ENCODE peak calls at places on chromosome 20, in six cellular contexts. F is uterus, Q is stomach, D is lower lobe of right lung, U is astrocyte, M is body of pancreas. J is an unnamed sample.

GRCh38 chr20:17615645-17616479 is 46.0 kb downstream of the DSTN start:
- DNase-seq in U (no peak), Q (peak; percentile 25), M (peak; percentile 26), F (no peak), D (peak; percentile 49), J (no peak)

GRCh38 chr20:17542993-17543412 is 11.8 kb upstream of the BFSP1 start:
- DNase-seq in U (peak; percentile 97), M (no peak), D (no peak), F (peak; percentile 35), Q (no peak), J (no peak)

GRCh38 chr20:64142546-64142945 is 21.7 kb upstream of the MYT1 start:
- DNase-seq in U (no peak), D (peak; percentile 13), F (no peak), M (no peak), Q (no peak), J (no peak)

GRCh38 chr20:64224344-64225165 is 31.0 kb upstream of the PCMTD2 start:
- DNase-seq in Q (no peak), F (no peak), U (peak; percentile 96), M (no peak), D (no peak), J (no peak)

GRCh38 chr20:32582659-32583580 is 2.2 kb downstream of the NOL4L start:
- DNase-seq in M (peak; percentile 21), D (no peak), Q (no peak), U (no peak), F (no peak), J (no peak)

GRCh38 chr20:18360601-18361000 is 72.3 kb downstream of the ZNF133 start:
- DNase-seq in D (no peak), F (no peak), U (no peak), M (no peak), Q (no peak), J (no peak)

GRCh38 chr20:63178889-63179751 is 36.8 kb downstream of the YTHDF1 start:
- DNase-seq in Q (peak; percentile 36), M (peak; percentile 22), D (no peak), U (no peak), F (no peak), J (peak; percentile 69)

GRCh38 chr20:9594284-9594875 is 80.0 kb downstream of the LAMP5 start:
- DNase-seq in Q (no peak), F (no peak), D (no peak), U (peak; percentile 10), M (no peak), J (no peak)

GRCh38 chr20:7359739-7360138 is 580.5 kb downstream of the HAO1 start:
- DNase-seq in Q (no peak), M (no peak), F (no peak), U (no peak), D (no peak), J (no peak)

GRCh38 chr20:32241807-32242206 is 34.1 kb downstream of the POFUT1 start:
- DNase-seq in M (no peak), Q (no peak), U (no peak), F (no peak), D (no peak), J (no peak)

GRCh38 chr20:43605715-43606114 is 15.0 kb downstream of the IFT52 start:
- DNase-seq in Q (no peak), M (no peak), D (no peak), U (no peak), F (no peak), J (no peak)

GRCh38 chr20:43567477-43567876 is 8.7 kb downstream of the SGK2 start:
- DNase-seq in M (no peak), Q (no peak), U (no peak), F (no peak), D (no peak), J (no peak)

GRCh38 chr20:5881714-5882113 is 68.6 kb downstream of the TRMT6 start:
- DNase-seq in U (no peak), F (no peak), M (no peak), D (no peak), Q (no peak), J (no peak)

GRCh38 chr20:31943052-31943471 is 8.8 kb downstream of the PDRG1 start:
- DNase-seq in D (no peak), Q (peak; percentile 59), U (no peak), F (no peak), M (peak; percentile 25), J (no peak)

GRCh38 chr20:49824206-49824605 is 11.6 kb downstream of the SLC9A8 start:
- DNase-seq in U (peak; percentile 23), Q (no peak), M (no peak), D (no peak), F (no peak), J (no peak)
- H3K9me3 ChIP-seq in U (no peaks in the 10 kb centered on the region), Q (no peaks in the 10 kb centered on the region), M (no peaks in the 10 kb centered on the region), D (no peaks in the 10 kb centered on the region), F (no peaks in the 10 kb centered on the region), J (no peaks in the 10 kb centered on the region)

GRCh38 chr20:45937765-45938164 is 3.3 kb downstream of the PCIF1 start:
- DNase-seq in F (no peak), Q (no peak), U (peak; percentile 47), D (no peak), M (no peak), J (no peak)

GRCh38 chr20:45940469-45940868 is 6.0 kb downstream of the PCIF1 start:
- DNase-seq in D (no peak), U (no peak), M (no peak), F (no peak), Q (no peak), J (no peak)

GRCh38 chr20:45943613-45944012 is 9.1 kb downstream of the PCIF1 start:
- DNase-seq in Q (no peak), D (no peak), M (no peak), U (no peak), F (no peak), J (no peak)

GRCh38 chr20:45938727-45939438 is 4.4 kb downstream of the PCIF1 start:
- DNase-seq in Q (no peak), F (no peak), U (no peak), D (no peak), M (no peak), J (no peak)

DNA sequence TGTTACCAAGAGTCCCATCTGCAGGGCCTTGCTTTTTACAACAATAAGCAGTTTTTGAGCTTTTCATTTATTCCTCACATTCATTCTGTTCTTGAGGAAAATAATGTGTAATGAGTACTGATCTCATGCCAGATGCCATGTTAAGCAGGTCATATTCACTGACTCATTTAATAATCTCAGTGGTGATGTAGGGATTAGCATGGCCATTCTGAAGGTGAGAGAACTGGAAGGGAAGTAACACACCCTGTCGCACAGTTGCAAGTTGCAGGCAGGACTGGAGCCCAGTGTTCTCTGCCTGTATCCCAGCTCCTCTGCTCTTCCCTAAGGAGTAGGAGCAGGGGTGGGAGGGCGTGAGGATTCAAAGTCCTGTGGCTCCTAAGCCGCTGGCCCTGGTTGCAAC is 5.6 kb downstream of the PCIF1 start:
- DNase-seq in F (no peak), M (no peak), Q (no peak), U (no peak), D (no peak), J (no peak)
- H3K36me3 ChIP-seq in F (no peaks in the 10 kb centered on the region), M (peaks cover 44% of the 10 kb centered on the region), Q (peaks cover 80% of the 10 kb centered on the region), U (peaks cover 29% of the 10 kb centered on the region), D (peaks cover 79% of the 10 kb centered on the region), J (peaks cover 14% of the 10 kb centered on the region)

GRCh38 chr20:24631173-24631505 is 161.7 kb downstream of the SYNDIG1 start:
- DNase-seq in U (no peak), Q (no peak), M (no peak), F (no peak), D (no peak), J (no peak)

GRCh38 chr20:24628985-24629384 is 159.6 kb downstream of the SYNDIG1 start:
- DNase-seq in M (no peak), F (no peak), Q (no peak), D (no peak), U (no peak), J (no peak)

GRCh38 chr20:24627926-24628325 is 158.5 kb downstream of the SYNDIG1 start:
- DNase-seq in M (no peak), U (no peak), F (no peak), D (no peak), Q (no peak), J (no peak)

GRCh38 chr20:24630486-24631172 is 161.2 kb downstream of the SYNDIG1 start:
- DNase-seq in M (no peak), U (no peak), Q (no peak), F (no peak), D (no peak), J (no peak)

DNA sequence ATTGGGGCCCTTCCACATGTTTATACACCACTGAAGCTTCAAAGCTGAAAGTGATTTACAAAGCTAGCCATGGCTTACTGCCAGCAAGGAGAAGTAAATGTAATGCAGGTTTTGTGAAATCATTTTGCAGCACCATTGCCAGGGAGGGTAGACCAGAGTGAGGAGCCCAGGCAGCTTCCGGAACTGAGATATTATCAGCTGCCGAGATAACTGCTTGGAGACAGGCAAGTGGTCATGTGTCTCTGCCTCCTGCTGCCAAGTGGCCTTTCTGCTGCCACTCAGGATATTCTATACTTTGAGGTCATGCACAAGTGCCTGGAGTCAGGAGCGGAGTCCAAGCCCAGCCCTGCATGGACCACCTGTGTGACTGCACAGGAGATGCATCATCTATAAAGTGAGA is 160.2 kb downstream of the SYNDIG1 start:
- DNase-seq in D (no peak), F (no peak), Q (no peak), U (no peak), M (no peak), J (no peak)
- H3K4me1 ChIP-seq in D (peaks cover 3% of the 10 kb centered on the region), F (no peaks in the 10 kb centered on the region), Q (peaks cover 8% of the 10 kb centered on the region), U (peaks cover 17% of the 10 kb centered on the region), M (no peaks in the 10 kb centered on the region), J (no peaks in the 10 kb centered on the region)

GRCh38 chr20:60407011-60407771 is 449.0 kb downstream of the CDH26 start:
- DNase-seq in F (no peak), U (no peak), Q (no peak), D (no peak), M (no peak), J (no peak)
- H3K9me3 ChIP-seq in F (no peaks in the 10 kb centered on the region), U (no peaks in the 10 kb centered on the region), Q (no peaks in the 10 kb centered on the region), D (no peaks in the 10 kb centered on the region), M (no peaks in the 10 kb centered on the region), J (peaks cover 3% of the 10 kb centered on the region)

GRCh38 chr20:36785308-36785707 is 11.7 kb upstream of the DSN1 start:
- DNase-seq in M (no peak), F (no peak), Q (no peak), D (no peak), U (no peak), J (no peak)
- H3K36me3 ChIP-seq in M (no peaks in the 10 kb centered on the region), F (no peaks in the 10 kb centered on the region), Q (peaks cover 72% of the 10 kb centered on the region), D (peaks cover 56% of the 10 kb centered on the region), U (peaks cover 23% of the 10 kb centered on the region), J (peaks cover 20% of the 10 kb centered on the region)

DNA sequence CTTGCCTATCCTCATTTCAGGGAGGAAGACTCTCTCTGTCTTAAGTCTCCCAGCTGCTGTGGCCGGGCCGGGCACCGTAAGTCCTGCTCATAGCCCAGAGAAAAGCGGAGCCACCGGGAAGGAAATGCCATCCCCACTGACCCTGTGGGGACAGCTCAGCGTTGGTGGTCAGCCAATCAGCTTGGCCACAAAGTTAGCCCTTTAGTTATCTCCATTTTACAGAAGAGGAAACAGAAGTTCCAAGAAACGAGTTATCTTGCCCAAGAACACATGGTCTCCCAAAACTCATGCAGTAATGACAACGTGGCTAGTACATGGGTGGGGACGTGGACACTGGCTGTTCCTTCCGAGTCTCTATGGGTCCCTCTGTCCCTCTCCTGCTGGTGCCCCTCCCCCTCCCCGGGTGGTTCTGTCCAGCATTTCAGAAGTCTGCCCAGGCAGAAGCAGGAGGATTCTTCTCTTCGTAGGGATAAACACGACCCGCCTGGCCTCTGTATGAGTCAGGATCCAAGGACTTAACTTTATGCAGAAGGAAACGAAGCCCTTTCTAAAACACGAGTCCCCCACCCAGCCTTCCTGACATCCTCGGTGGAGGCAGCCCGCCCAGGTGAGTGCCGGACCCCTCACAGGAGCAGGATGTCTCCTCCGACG is 273.8 kb downstream of the CDH4 start:
- DNase-seq in D (no peak), F (no peak), M (no peak), Q (no peak), U (peak; percentile 8), J (no peak)
- H3K4me1 ChIP-seq in D (no peaks in the 10 kb centered on the region), F (no peaks in the 10 kb centered on the region), M (no peaks in the 10 kb centered on the region), Q (no peaks in the 10 kb centered on the region), U (peaks cover 18% of the 10 kb centered on the region), J (no peaks in the 10 kb centered on the region)

GRCh38 chr20:38242848-38243449 is 17.6 kb downstream of the KIAA1755 start:
- DNase-seq in F (no peak), Q (no peak), D (no peak), U (no peak), M (no peak), J (no peak)
- H3K9me3 ChIP-seq in F (no peaks in the 10 kb centered on the region), Q (peaks cover 21% of the 10 kb centered on the region), D (peaks cover 27% of the 10 kb centered on the region), U (peaks cover 20% of the 10 kb centered on the region), M (no peaks in the 10 kb centered on the region), J (peaks cover 12% of the 10 kb centered on the region)

J was measured in psoas muscle.